ENCODE peak calls at places on chromosome 9, in ten cellular contexts. One of them, this sample, is unnamed.

GRCh38 chr9:100479820-100480219 is 6.9 kb downstream of the TMEFF1 start:
- DNase-seq in Calu3: no peak
- DNase-seq in KBM-7: no peak
- DNase-seq in activated T-cell treated with anti-CD3 and anti-CD28 coated beads, Interleukin-2, amount 50 U/mL, for 24 hours: no peak
- DNase-seq in HEK293T: no peak
- DNase-seq in kidney: no peak
- DNase-seq in amniotic stem cell: no peak
- DNase-seq in Ammon's horn: no peak
- DNase-seq in mammary epithelial cell: no peak
- DNase-seq in aorta: no peak
- DNase-seq in this sample: no peak

GRCh38 chr9:129023036-129023907 is 4.9 kb downstream of the SH3GLB2 start:
- DNase-seq in Calu3: no peak
- DNase-seq in KBM-7: no peak
- DNase-seq in activated T-cell treated with anti-CD3 and anti-CD28 coated beads, Interleukin-2, amount 50 U/mL, for 24 hours: no peak
- DNase-seq in HEK293T: peak
- DNase-seq in kidney: peak
- DNase-seq in amniotic stem cell: peak
- DNase-seq in Ammon's horn: peak
- DNase-seq in mammary epithelial cell: peak
- DNase-seq in aorta: peak
- DNase-seq in this sample: peak

GRCh38 chr9:134273647-134274046 is 52.6 kb upstream of the RXRA start:
- DNase-seq in Calu3: no peak
- DNase-seq in KBM-7: no peak
- DNase-seq in activated T-cell treated with anti-CD3 and anti-CD28 coated beads, Interleukin-2, amount 50 U/mL, for 24 hours: no peak
- DNase-seq in HEK293T: no peak
- DNase-seq in kidney: no peak
- DNase-seq in amniotic stem cell: no peak
- DNase-seq in Ammon's horn: no peak
- DNase-seq in mammary epithelial cell: no peak
- DNase-seq in aorta: no peak
- DNase-seq in this sample: no peak

GRCh38 chr9:107734231-107735014 is 244.9 kb upstream of the KLF4 start:
- DNase-seq in Calu3: no peak
- DNase-seq in KBM-7: no peak
- DNase-seq in activated T-cell treated with anti-CD3 and anti-CD28 coated beads, Interleukin-2, amount 50 U/mL, for 24 hours: no peak
- DNase-seq in HEK293T: no peak
- DNase-seq in kidney: peak
- DNase-seq in amniotic stem cell: peak
- DNase-seq in Ammon's horn: no peak
- DNase-seq in mammary epithelial cell: peak
- DNase-seq in aorta: peak
- DNase-seq in this sample: no peak

GRCh38 chr9:127505396-127506116 is 54.2 kb downstream of the LRSAM1 start:
- DNase-seq in Calu3: peak
- DNase-seq in KBM-7: peak
- DNase-seq in activated T-cell treated with anti-CD3 and anti-CD28 coated beads, Interleukin-2, amount 50 U/mL, for 24 hours: peak
- DNase-seq in HEK293T: peak
- DNase-seq in kidney: no peak
- DNase-seq in amniotic stem cell: no peak
- DNase-seq in Ammon's horn: no peak
- DNase-seq in mammary epithelial cell: no peak
- DNase-seq in aorta: no peak
- DNase-seq in this sample: peak

GRCh38 chr9:90801175-90801506 is 478 bp upstream of the SYK start:
- DNase-seq in Calu3: no peak
- DNase-seq in KBM-7: no peak
- DNase-seq in activated T-cell treated with anti-CD3 and anti-CD28 coated beads, Interleukin-2, amount 50 U/mL, for 24 hours: no peak
- DNase-seq in HEK293T: no peak
- DNase-seq in kidney: no peak
- DNase-seq in amniotic stem cell: no peak
- DNase-seq in Ammon's horn: no peak
- DNase-seq in mammary epithelial cell: no peak
- DNase-seq in aorta: no peak
- DNase-seq in this sample: no peak

GRCh38 chr9:135348788-135349150 is 130.8 kb upstream of the PPP1R26 start:
- DNase-seq in Calu3: no peak
- DNase-seq in KBM-7: no peak
- DNase-seq in activated T-cell treated with anti-CD3 and anti-CD28 coated beads, Interleukin-2, amount 50 U/mL, for 24 hours: no peak
- DNase-seq in HEK293T: no peak
- DNase-seq in kidney: peak
- DNase-seq in amniotic stem cell: no peak
- DNase-seq in Ammon's horn: no peak
- DNase-seq in mammary epithelial cell: no peak
- DNase-seq in aorta: no peak
- DNase-seq in this sample: no peak

GRCh38 chr9:92119581-92119980 is 4.4 kb upstream of the SPTLC1 start:
- DNase-seq in Calu3: no peak
- DNase-seq in KBM-7: no peak
- DNase-seq in activated T-cell treated with anti-CD3 and anti-CD28 coated beads, Interleukin-2, amount 50 U/mL, for 24 hours: no peak
- DNase-seq in HEK293T: no peak
- DNase-seq in kidney: no peak
- DNase-seq in amniotic stem cell: no peak
- DNase-seq in Ammon's horn: no peak
- DNase-seq in mammary epithelial cell: no peak
- DNase-seq in aorta: no peak
- DNase-seq in this sample: peak

GRCh38 chr9:36063804-36064447 is 27.2 kb downstream of the RECK start:
- DNase-seq in Calu3: no peak
- DNase-seq in KBM-7: no peak
- DNase-seq in activated T-cell treated with anti-CD3 and anti-CD28 coated beads, Interleukin-2, amount 50 U/mL, for 24 hours: no peak
- DNase-seq in HEK293T: no peak
- DNase-seq in kidney: no peak
- DNase-seq in amniotic stem cell: no peak
- DNase-seq in Ammon's horn: no peak
- DNase-seq in mammary epithelial cell: no peak
- DNase-seq in aorta: no peak
- DNase-seq in this sample: no peak

GRCh38 chr9:129602598-129603415 is 18.1 kb downstream of the C9orf50 start:
- DNase-seq in Calu3: no peak
- DNase-seq in KBM-7: peak
- DNase-seq in activated T-cell treated with anti-CD3 and anti-CD28 coated beads, Interleukin-2, amount 50 U/mL, for 24 hours: no peak
- DNase-seq in HEK293T: no peak
- DNase-seq in kidney: peak
- DNase-seq in amniotic stem cell: no peak
- DNase-seq in Ammon's horn: no peak
- DNase-seq in mammary epithelial cell: no peak
- DNase-seq in aorta: no peak
- DNase-seq in this sample: peak

GRCh38 chr9:131179561-131180219 is 54.3 kb downstream of the NUP214 start:
- DNase-seq in Calu3: no peak
- DNase-seq in KBM-7: peak
- DNase-seq in activated T-cell treated with anti-CD3 and anti-CD28 coated beads, Interleukin-2, amount 50 U/mL, for 24 hours: no peak
- DNase-seq in HEK293T: no peak
- DNase-seq in kidney: no peak
- DNase-seq in amniotic stem cell: peak
- DNase-seq in Ammon's horn: no peak
- DNase-seq in mammary epithelial cell: no peak
- DNase-seq in aorta: no peak
- DNase-seq in this sample: peak

GRCh38 chr9:86494644-86495081 is 140.5 kb upstream of the TUT7 start:
- DNase-seq in Calu3: no peak
- DNase-seq in KBM-7: no peak
- DNase-seq in activated T-cell treated with anti-CD3 and anti-CD28 coated beads, Interleukin-2, amount 50 U/mL, for 24 hours: no peak
- DNase-seq in HEK293T: no peak
- DNase-seq in kidney: no peak
- DNase-seq in amniotic stem cell: no peak
- DNase-seq in Ammon's horn: no peak
- DNase-seq in mammary epithelial cell: peak
- DNase-seq in aorta: no peak
- DNase-seq in this sample: no peak

GRCh38 chr9:130846487-130847305 is 11.6 kb downstream of the ABL1 start:
- DNase-seq in Calu3: peak
- DNase-seq in KBM-7: no peak
- DNase-seq in activated T-cell treated with anti-CD3 and anti-CD28 coated beads, Interleukin-2, amount 50 U/mL, for 24 hours: no peak
- DNase-seq in HEK293T: no peak
- DNase-seq in kidney: peak
- DNase-seq in amniotic stem cell: peak
- DNase-seq in Ammon's horn: peak
- DNase-seq in mammary epithelial cell: peak
- DNase-seq in aorta: peak
- DNase-seq in this sample: no peak

GRCh38 chr9:132855904-132856303 is 22.2 kb downstream of the AK8 start:
- DNase-seq in Calu3: no peak
- DNase-seq in KBM-7: no peak
- DNase-seq in activated T-cell treated with anti-CD3 and anti-CD28 coated beads, Interleukin-2, amount 50 U/mL, for 24 hours: no peak
- DNase-seq in HEK293T: no peak
- DNase-seq in kidney: no peak
- DNase-seq in amniotic stem cell: no peak
- DNase-seq in Ammon's horn: no peak
- DNase-seq in mammary epithelial cell: no peak
- DNase-seq in aorta: no peak
- DNase-seq in this sample: no peak

GRCh38 chr9:72909428-72909827 is 43.4 kb downstream of the ALDH1A1 start:
- DNase-seq in Calu3: peak
- DNase-seq in KBM-7: no peak
- DNase-seq in activated T-cell treated with anti-CD3 and anti-CD28 coated beads, Interleukin-2, amount 50 U/mL, for 24 hours: no peak
- DNase-seq in HEK293T: no peak
- DNase-seq in kidney: no peak
- DNase-seq in amniotic stem cell: no peak
- DNase-seq in Ammon's horn: no peak
- DNase-seq in mammary epithelial cell: no peak
- DNase-seq in aorta: no peak
- DNase-seq in this sample: no peak

GRCh38 chr9:2755285-2755684 is 38.0 kb downstream of the KCNV2 start:
- DNase-seq in Calu3: no peak
- DNase-seq in KBM-7: no peak
- DNase-seq in activated T-cell treated with anti-CD3 and anti-CD28 coated beads, Interleukin-2, amount 50 U/mL, for 24 hours: no peak
- DNase-seq in HEK293T: no peak
- DNase-seq in kidney: no peak
- DNase-seq in amniotic stem cell: no peak
- DNase-seq in Ammon's horn: no peak
- DNase-seq in mammary epithelial cell: no peak
- DNase-seq in aorta: no peak
- DNase-seq in this sample: peak

GRCh38 chr9:129253820-129254381 is 75.8 kb upstream of the IER5L start:
- DNase-seq in Calu3: no peak
- DNase-seq in KBM-7: peak
- DNase-seq in activated T-cell treated with anti-CD3 and anti-CD28 coated beads, Interleukin-2, amount 50 U/mL, for 24 hours: no peak
- DNase-seq in HEK293T: no peak
- DNase-seq in kidney: peak
- DNase-seq in amniotic stem cell: no peak
- DNase-seq in Ammon's horn: peak
- DNase-seq in mammary epithelial cell: no peak
- DNase-seq in aorta: peak
- DNase-seq in this sample: no peak

This sample was measured in OCI-M1.